ENCODE peak calls at places on chromosomes 6 and 20, in seven cellular contexts. One of them, this sample, is unnamed.

GRCh38 chr20:38125157-38126056 is 39.7 kb downstream of the TGM2 start:
- DNase-seq in H1: no peak
- DNase-seq in mammary epithelial cell: no peak
- DNase-seq in GM13976: no peak
- DNase-seq in breast epithelium: peak; percentile 85
- DNase-seq in naive thymus-derived CD8-positive, alpha-beta T cell: no peak
- DNase-seq in right cardiac atrium: peak; percentile 95
- DNase-seq in this sample: peak; percentile 97

GRCh38 chr6:111653961-111654360 is 48.3 kb upstream of the TRAF3IP2 start:
- DNase-seq in H1: no peak
- DNase-seq in mammary epithelial cell: no peak
- DNase-seq in GM13976: no peak
- DNase-seq in breast epithelium: no peak
- DNase-seq in naive thymus-derived CD8-positive, alpha-beta T cell: no peak
- DNase-seq in right cardiac atrium: no peak
- DNase-seq in this sample: peak; percentile 86

GRCh38 chr6:38603966-38604365 is 35.8 kb downstream of the BTBD9 start:
- DNase-seq in H1: no peak
- DNase-seq in mammary epithelial cell: no peak
- DNase-seq in GM13976: no peak
- DNase-seq in breast epithelium: no peak
- DNase-seq in naive thymus-derived CD8-positive, alpha-beta T cell: no peak
- DNase-seq in right cardiac atrium: no peak
- DNase-seq in this sample: no peak

GRCh38 chr6:109059591-109060021 is 35.0 kb downstream of the SESN1 start:
- DNase-seq in H1: no peak
- DNase-seq in mammary epithelial cell: peak; percentile 48
- DNase-seq in GM13976: peak; percentile 33
- DNase-seq in breast epithelium: no peak
- DNase-seq in naive thymus-derived CD8-positive, alpha-beta T cell: peak; percentile 49
- DNase-seq in right cardiac atrium: no peak
- DNase-seq in this sample: no peak

GRCh38 chr6:94670017-94670416 is 907.3 kb upstream of the MANEA start:
- DNase-seq in H1: no peak
- DNase-seq in mammary epithelial cell: no peak
- DNase-seq in GM13976: no peak
- DNase-seq in breast epithelium: no peak
- DNase-seq in naive thymus-derived CD8-positive, alpha-beta T cell: no peak
- DNase-seq in right cardiac atrium: no peak
- DNase-seq in this sample: no peak

GRCh38 chr6:137883400-137883888 is 16.4 kb downstream of the TNFAIP3 start:
- DNase-seq in H1: no peak
- DNase-seq in mammary epithelial cell: peak; percentile 64
- DNase-seq in GM13976: no peak
- DNase-seq in breast epithelium: no peak
- DNase-seq in naive thymus-derived CD8-positive, alpha-beta T cell: peak; percentile 61
- DNase-seq in right cardiac atrium: no peak
- DNase-seq in this sample: no peak

GRCh38 chr6:133571681-133572080 is 317.2 kb upstream of the TCF21 start:
- DNase-seq in H1: no peak
- DNase-seq in mammary epithelial cell: no peak
- DNase-seq in GM13976: no peak
- DNase-seq in breast epithelium: no peak
- DNase-seq in naive thymus-derived CD8-positive, alpha-beta T cell: no peak
- DNase-seq in right cardiac atrium: no peak
- DNase-seq in this sample: no peak

GRCh38 chr6:167119680-167120556 is 3.0 kb upstream of the CCR6 start:
- DNase-seq in H1: no peak
- DNase-seq in mammary epithelial cell: no peak
- DNase-seq in GM13976: no peak
- DNase-seq in breast epithelium: no peak
- DNase-seq in naive thymus-derived CD8-positive, alpha-beta T cell: peak; percentile 76
- DNase-seq in right cardiac atrium: no peak
- DNase-seq in this sample: peak; percentile 3

GRCh38 chr20:63333241-63333836 is 27.8 kb downstream of the CHRNA4 start:
- DNase-seq in H1: no peak
- DNase-seq in mammary epithelial cell: peak; percentile 26
- DNase-seq in GM13976: no peak
- DNase-seq in breast epithelium: no peak
- DNase-seq in naive thymus-derived CD8-positive, alpha-beta T cell: no peak
- DNase-seq in right cardiac atrium: peak; percentile 40
- DNase-seq in this sample: no peak

GRCh38 chr6:3799731-3800130 is 48.2 kb upstream of the PXDC1 start:
- DNase-seq in H1: no peak
- DNase-seq in mammary epithelial cell: no peak
- DNase-seq in GM13976: no peak
- DNase-seq in breast epithelium: no peak
- DNase-seq in naive thymus-derived CD8-positive, alpha-beta T cell: no peak
- DNase-seq in right cardiac atrium: no peak
- DNase-seq in this sample: no peak

GRCh38 chr20:57900226-57900905 is 190.6 kb upstream of the PMEPA1 start:
- DNase-seq in H1: no peak
- DNase-seq in mammary epithelial cell: peak; percentile 50
- DNase-seq in GM13976: no peak
- DNase-seq in breast epithelium: peak; percentile 48
- DNase-seq in naive thymus-derived CD8-positive, alpha-beta T cell: no peak
- DNase-seq in right cardiac atrium: no peak
- DNase-seq in this sample: no peak

This sample was measured in DMS53.